ENCODE peak calls at places on chromosome 11, in nine cellular contexts. W is PC-3, T is GM23248, A is MM.1S, D is neural progenitor cell, R is OCI-LY7, U is hepatocyte, E is HCT116, H is SK-N-SH. Z is an unnamed sample.

GRCh38 chr11:116563028-116563712 is 209.6 kb downstream of the BUD13 start:
- DNase-seq in U (peak), W (peak), H (no peak), R (no peak), E (no peak), A (no peak), D (no peak), T (peak), Z (no peak)

GRCh38 chr11:18527512-18527911 is 770 bp upstream of the TSG101 start:
- DNase-seq in E (no peak), R (peak), A (peak), U (peak), T (peak), H (peak), W (peak), D (no peak), Z (no peak)

GRCh38 chr11:133892126-133892525 is 46.8 kb upstream of the SPATA19 start:
- DNase-seq in H (no peak), A (no peak), T (no peak), E (no peak), W (no peak), R (no peak), D (no peak), U (no peak), Z (no peak)

GRCh38 chr11:11020747-11021149 is 162.9 kb upstream of the ZBED5 start:
- DNase-seq in W (peak), D (no peak), A (no peak), E (no peak), H (peak), T (peak), R (no peak), U (no peak), Z (peak)

GRCh38 chr11:119790476-119790875 is 61.5 kb upstream of the NECTIN1 start:
- DNase-seq in D (no peak), E (no peak), R (no peak), A (no peak), T (no peak), H (no peak), W (no peak), U (no peak), Z (no peak)

GRCh38 chr11:31236052-31236652 is 133.4 kb downstream of the DCDC1 start:
- DNase-seq in W (peak), R (peak), D (no peak), E (peak), U (no peak), A (peak), H (no peak), T (peak), Z (no peak)

GRCh38 chr11:134027671-134028070 is 41.2 kb upstream of the JAM3 start:
- DNase-seq in W (no peak), E (no peak), A (no peak), T (no peak), U (no peak), H (no peak), D (no peak), R (no peak), Z (no peak)

GRCh38 chr11:122167100-122167499 is 51.1 kb upstream of the BLID start:
- DNase-seq in T (peak), W (peak), U (no peak), D (no peak), E (peak), H (no peak), A (no peak), R (no peak), Z (peak)

GRCh38 chr11:15579287-15580001 is 464.7 kb downstream of the INSC start:
- DNase-seq in A (no peak), D (no peak), W (no peak), E (no peak), R (no peak), T (no peak), H (no peak), U (no peak), Z (no peak)

GRCh38 chr11:57502376-57502775 is 13.1 kb downstream of the SLC43A1 start:
- DNase-seq in W (no peak), T (no peak), A (no peak), D (no peak), H (no peak), E (no peak), R (no peak), U (no peak), Z (no peak)

GRCh38 chr11:10540546-10540914 is 457 bp downstream of the RNF141 start:
- DNase-seq in T (no peak), W (no peak), D (peak), R (peak), H (no peak), E (no peak), A (peak), U (peak), Z (peak)

GRCh38 chr11:13091373-13091772 is 82.3 kb downstream of the RASSF10 start:
- DNase-seq in W (peak), A (peak), U (no peak), T (peak), E (no peak), D (no peak), H (no peak), R (no peak), Z (no peak)

GRCh38 chr11:20207781-20208621 is 47.7 kb upstream of the DBX1 start:
- DNase-seq in H (no peak), R (no peak), D (peak), W (no peak), A (no peak), T (peak), E (no peak), U (no peak), Z (peak)

GRCh38 chr11:3841426-3842304 is 906 bp upstream of the RHOG start:
- DNase-seq in H (peak), T (peak), D (peak), E (peak), U (peak), A (peak), R (peak), W (peak), Z (peak)

GRCh38 chr11:124879999-124880611 is 14.9 kb downstream of the ROBO3 start:
- DNase-seq in R (no peak), W (no peak), A (no peak), T (no peak), D (no peak), E (no peak), H (no peak), U (no peak), Z (no peak)

GRCh38 chr11:122399375-122399774 is 256.1 kb upstream of the UBASH3B start:
- DNase-seq in A (no peak), E (no peak), H (no peak), R (no peak), D (no peak), W (no peak), T (no peak), U (no peak), Z (no peak)

DNA sequence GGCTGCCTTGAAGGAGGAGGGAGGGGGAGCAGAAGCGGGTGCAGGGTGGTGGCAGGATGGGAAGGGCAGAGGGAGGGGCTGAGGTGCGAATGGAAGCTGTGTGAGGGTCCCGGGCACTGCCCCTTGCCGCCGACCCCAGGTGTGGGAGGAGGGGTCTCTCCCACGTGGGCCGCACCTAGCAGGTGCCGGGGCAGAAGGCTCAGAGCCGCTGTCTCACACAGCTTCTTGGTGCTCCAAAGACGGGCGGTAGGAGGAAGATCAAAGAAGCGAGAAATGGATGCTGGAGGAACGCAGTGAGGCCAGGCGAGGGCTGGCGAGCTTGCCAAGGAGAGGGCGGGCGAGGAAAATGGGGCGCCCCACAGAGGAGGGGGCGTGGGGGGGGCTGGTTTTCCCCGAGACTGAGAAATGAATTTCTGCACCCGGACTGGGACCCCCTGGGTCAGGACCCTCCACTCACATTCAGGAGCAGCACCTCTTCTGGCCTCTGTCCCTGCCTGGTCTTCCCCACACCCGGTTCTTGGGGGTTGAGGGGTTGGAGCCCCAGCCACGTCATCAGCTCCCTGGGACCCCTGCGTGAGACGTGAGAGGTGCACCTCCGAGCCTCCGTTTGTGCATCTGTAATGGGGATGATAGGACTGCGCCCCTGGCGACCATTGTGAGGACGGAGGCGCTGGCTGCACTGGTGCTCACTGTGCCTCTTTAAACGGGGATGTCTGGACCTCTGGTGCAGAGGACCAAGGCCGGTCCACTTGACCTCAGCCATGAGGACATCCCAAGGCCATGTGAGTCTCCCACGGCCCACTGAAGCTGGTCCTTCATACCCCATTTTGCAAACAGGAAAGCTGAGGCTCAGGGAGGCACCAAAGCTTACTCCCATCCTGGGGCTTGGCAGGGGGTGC is 16.8 kb downstream of the LSP1 start:
- DNase-seq in U (no peak), D (peak), E (no peak), T (peak), R (no peak), W (no peak), A (no peak), H (no peak), Z (peak)
- TF ChIP-seq EZH2phosphoT487 in U (no peak), D (no peak), E (no peak), T (no peak), R (no peak), W (no peak), A (no peak), H (no peak), Z (no peak)

GRCh38 chr11:115194798-115195101 is 309.5 kb downstream of the CADM1 start:
- DNase-seq in W (no peak), T (peak), D (no peak), U (no peak), R (peak), A (peak), H (no peak), E (no peak), Z (no peak)
- H2AFZ ChIP-seq in W (no peak), T (no peak), D (no peak), U (no peak), R (peak), A (peak), H (no peak), E (no peak), Z (no peak)

GRCh38 chr11:76614471-76615183 is 55.9 kb downstream of the LRRC32 start:
- DNase-seq in U (no peak), A (no peak), T (peak), R (no peak), H (peak), W (no peak), E (no peak), D (no peak), Z (no peak)
- H3K27ac ChIP-seq in U (no peak), A (no peak), T (no peak), R (no peak), H (no peak), W (no peak), E (no peak), D (no peak), Z (no peak)

GRCh38 chr11:87092159-87092558 is 54.4 kb downstream of the TMEM135 start:
- DNase-seq in W (no peak), U (no peak), E (no peak), T (peak), R (no peak), H (no peak), D (no peak), A (no peak), Z (no peak)
- TF ChIP-seq EZH2phosphoT487 in W (no peak), U (no peak), E (no peak), T (no peak), R (no peak), H (no peak), D (no peak), A (no peak), Z (no peak)

DNA sequence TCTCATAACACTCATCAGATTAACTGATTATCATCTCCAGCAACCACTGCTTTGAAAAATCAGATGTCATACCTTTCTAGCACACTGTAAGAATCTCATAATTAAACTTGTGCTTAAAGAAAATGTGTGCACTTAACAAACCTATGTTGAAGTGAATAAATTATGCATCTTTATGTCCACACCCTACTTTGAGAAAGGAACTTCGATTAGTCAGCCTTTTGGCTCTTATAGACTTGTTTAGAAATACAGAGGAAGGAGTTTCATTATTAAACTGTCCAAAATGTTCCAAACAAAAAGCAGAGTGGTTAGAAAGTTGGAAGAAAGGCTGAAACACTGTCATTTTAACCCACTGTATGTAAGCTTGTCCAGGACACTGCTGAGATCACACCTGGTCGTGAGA is 863.1 kb upstream of the CHORDC1 start:
- DNase-seq in D (no peak), E (no peak), H (no peak), A (no peak), W (no peak), R (no peak), U (no peak), T (no peak), Z (no peak)
- H2AFZ ChIP-seq in D (no peak), E (no peak), H (no peak), A (no peak), W (no peak), R (no peak), U (no peak), T (no peak), Z (no peak)